ENCODE peak calls at places on chromosomes 12 and 14, in four cellular contexts. E is cardiac muscle cell, Z is IMR-90, Y is foreskin keratinocyte. I is an unnamed sample.

GRCh38 chr12:114664661-114665320 is 19.2 kb downstream of the TBX3 start:
- DNase-seq in E (no peak), Z (no peak), Y (no peak), I (no peak)

GRCh38 chr12:101229841-101230241 is 19.8 kb upstream of the SLC5A8 start:
- DNase-seq in E (no peak), Z (no peak), Y (no peak), I (no peak)

GRCh38 chr14:69260246-69260978 is 454 bp downstream of the GALNT16 start:
- DNase-seq in E (peak), Z (peak), Y (no peak), I (peak)

GRCh38 chr12:2112401-2112800 is 59.6 kb downstream of the CACNA1C start:
- DNase-seq in E (no peak), Z (no peak), Y (no peak), I (no peak)

GRCh38 chr12:57641699-57642442 is 8.9 kb upstream of the B4GALNT1 start:
- DNase-seq in E (no peak), Z (no peak), Y (no peak), I (no peak)

GRCh38 chr14:30990766-30991165 is 34.7 kb upstream of the AP4S1 start:
- DNase-seq in E (peak), Z (peak), Y (no peak), I (no peak)

GRCh38 chr14:81070511-81070910 is 115.1 kb downstream of the TSHR start:
- DNase-seq in E (no peak), Z (no peak), Y (no peak), I (no peak)

GRCh38 chr14:69828372-69828771 is 31.3 kb upstream of the SLC10A1 start:
- DNase-seq in E (no peak), Z (no peak), Y (no peak), I (no peak)

GRCh38 chr12:109463776-109464175 is 13.3 kb downstream of the KCTD10 start:
- DNase-seq in E (peak), Z (no peak), Y (no peak), I (no peak)

GRCh38 chr12:50986961-50987737 is 34.8 kb downstream of the HIGD1C start:
- DNase-seq in E (peak), Z (peak), Y (peak), I (peak)

GRCh38 chr12:116656371-116656770 is 81.5 kb downstream of the SPRING1 start:
- DNase-seq in E (no peak), Z (no peak), Y (no peak), I (no peak)

GRCh38 chr12:58575281-58575680 is 345.0 kb downstream of the LRIG3 start:
- DNase-seq in E (peak), Z (peak), Y (peak), I (no peak)

GRCh38 chr12:61452076-61452475 is 808.1 kb upstream of the USP15 start:
- DNase-seq in E (no peak), Z (no peak), Y (peak), I (no peak)

GRCh38 chr14:90491221-90491867 is 94.5 kb downstream of the CALM1 start:
- DNase-seq in E (peak), Z (peak), Y (no peak), I (peak)

GRCh38 chr14:88612981-88613380 is 50.1 kb downstream of the ZC3H14 start:
- DNase-seq in E (no peak), Z (peak), Y (no peak), I (no peak)

GRCh38 chr12:22803725-22804124 is 178.8 kb downstream of the ETNK1 start:
- DNase-seq in E (no peak), Z (no peak), Y (no peak), I (no peak)

GRCh38 chr12:30806989-30807694 is 52.4 kb upstream of the CAPRIN2 start:
- DNase-seq in E (peak), Z (peak), Y (peak), I (no peak)

GRCh38 chr12:95322335-95322734 is 104.7 kb downstream of the VEZT start:
- DNase-seq in E (no peak), Z (peak), Y (no peak), I (no peak)

GRCh38 chr12:103955811-103956514 is 9.7 kb upstream of the TDG start:
- DNase-seq in E (no peak), Z (peak), Y (no peak), I (no peak)

GRCh38 chr12:22285871-22286270 is 48.6 kb downstream of the ST8SIA1 start:
- DNase-seq in E (no peak), Z (no peak), Y (no peak), I (no peak)

GRCh38 chr14:99272669-99273024 is 650 bp upstream of the BCL11B start:
- DNase-seq in E (no peak), Z (no peak), Y (peak), I (no peak)

GRCh38 chr14:81465507-81466228 is 65.5 kb upstream of the STON2 start:
- DNase-seq in E (no peak), Z (no peak), Y (no peak), I (no peak)

GRCh38 chr14:49892301-49892635 is 614 bp upstream of the ARF6 start:
- DNase-seq in E (peak), Z (peak), Y (no peak), I (no peak)

GRCh38 chr12:118850244-118850825 is 131.0 kb upstream of the SRRM4 start:
- DNase-seq in E (no peak), Z (no peak), Y (peak), I (peak)

GRCh38 chr12:107873223-107873622 is 98.7 kb downstream of the ASCL4 start:
- DNase-seq in E (no peak), Z (no peak), Y (no peak), I (no peak)

GRCh38 chr12:53181935-53182334 is 1.2 kb upstream of the CSAD start:
- DNase-seq in E (no peak), Z (no peak), Y (no peak), I (no peak)

GRCh38 chr14:53022593-53022992 is 71.7 kb upstream of the FERMT2 start:
- DNase-seq in E (no peak), Z (peak), Y (peak), I (no peak)

GRCh38 chr12:123058471-123058870 is 78.0 kb downstream of the ARL6IP4 start:
- DNase-seq in E (no peak), Z (no peak), Y (no peak), I (no peak)

GRCh38 chr14:101120636-101121398 is 217.3 kb upstream of the RTL1 start:
- DNase-seq in E (no peak), Z (no peak), Y (no peak), I (no peak)
- TF ChIP-seq CTCF in E (no peak), Z (no peak), Y (no peak), I (no peak)

DNA sequence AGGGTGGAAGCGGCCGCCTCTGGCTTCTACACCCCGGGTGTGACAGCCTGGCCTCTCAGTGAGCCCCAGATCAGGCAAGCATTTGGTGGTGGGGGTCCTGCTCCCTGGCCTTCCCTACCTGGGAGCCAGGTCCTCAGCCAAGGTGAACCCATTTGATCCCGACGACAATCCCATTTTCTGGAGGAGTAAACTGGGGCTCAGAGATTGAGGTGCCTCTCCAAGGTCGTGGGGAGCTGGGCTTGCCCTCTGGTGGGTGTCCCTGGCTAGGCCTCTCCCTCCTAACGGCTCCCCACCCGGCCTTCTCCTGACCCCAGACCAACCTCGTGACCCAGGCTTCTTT is 2.7 kb upstream of the EXOC3L4 start:
- DNase-seq in E (no peak), Z (no peak), Y (no peak), I (no peak)
- TF ChIP-seq CTCF in E (no peak), Z (no peak), Y (no peak), I (no peak)

GRCh38 chr14:91719839-91720238 is 12.0 kb downstream of the CATSPERB start:
- DNase-seq in E (no peak), Z (no peak), Y (no peak), I (no peak)

GRCh38 chr14:91716999-91717398 is 14.9 kb downstream of the CATSPERB start:
- DNase-seq in E (no peak), Z (no peak), Y (no peak), I (no peak)

DNA sequence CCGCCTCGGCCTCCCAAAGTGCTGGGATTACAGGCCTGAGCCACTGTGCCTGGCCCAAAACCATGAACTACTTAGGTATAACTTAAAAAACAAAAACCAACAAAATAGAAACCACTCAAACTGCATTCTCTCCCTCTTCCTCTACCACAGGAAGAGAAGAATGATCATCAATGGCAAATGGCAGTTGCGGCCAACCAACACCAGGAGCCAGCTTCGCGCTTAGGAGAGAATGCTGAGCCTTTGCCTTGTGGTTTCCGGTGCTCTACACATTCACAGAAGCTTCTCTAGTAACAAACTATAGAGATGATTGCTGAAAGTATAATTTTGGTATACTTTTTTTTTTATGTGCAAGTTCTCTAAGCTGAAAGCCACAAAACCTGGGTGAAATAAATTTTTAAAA is 17.1 kb downstream of the CATSPERB start:
- DNase-seq in E (no peak), Z (no peak), Y (no peak), I (no peak)
- TF ChIP-seq CTCF in E (no peak), Z (no peak), Y (peak), I (no peak)

DNA sequence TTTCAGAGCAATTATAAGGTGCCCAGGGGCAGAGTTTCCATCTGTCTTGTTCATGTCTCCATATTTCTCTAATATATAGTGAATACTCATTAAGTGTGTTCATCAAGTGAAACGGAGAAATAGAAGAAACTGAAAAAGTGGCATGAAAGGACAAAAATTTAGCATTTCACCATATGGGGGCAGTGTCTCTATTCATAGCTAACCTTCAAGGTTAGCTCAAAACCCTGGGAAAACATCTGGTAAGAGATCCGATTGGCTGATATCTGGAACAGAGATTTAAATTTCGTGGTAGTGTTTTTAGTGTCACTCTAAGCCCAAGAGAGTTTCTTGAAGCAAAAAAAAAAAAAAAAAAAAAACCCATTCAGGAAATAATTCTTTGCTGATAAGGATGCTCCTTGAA is 367.5 kb downstream of the DAD1 start:
- DNase-seq in E (peak), Z (peak), Y (peak), I (no peak)
- TF ChIP-seq CTCF in E (peak), Z (peak), Y (peak), I (peak)